ENCODE peak calls at places on chromosome 6, in nine cellular contexts. Q, W, F, E, D, Z, C, S and G are unnamed samples.

GRCh38 chr6:77292564-77293546 is 170.4 kb downstream of the HTR1B start:
- DNase-seq in F (no peak), S (no peak), D (no peak), W (no peak), Q (no peak), C (no peak), E (no peak), Z (no peak), G (no peak)

GRCh38 chr6:45038226-45038625 is 289.9 kb upstream of the RUNX2 start:
- DNase-seq in D (no peak), W (no peak), F (no peak), E (no peak), Z (no peak), S (no peak), Q (no peak), C (no peak), G (no peak)

GRCh38 chr6:44264154-44265002 is 973 bp downstream of the NFKBIE start:
- DNase-seq in C (peak; percentile 56), E (peak; percentile 58), W (no peak), D (no peak), Z (peak; percentile 89), Q (no peak), S (peak; percentile 68), F (no peak), G (peak; percentile 91)

GRCh38 chr6:107542170-107542569 is 52.3 kb downstream of the SOBP start:
- DNase-seq in C (no peak), E (no peak), Q (no peak), Z (no peak), D (no peak), S (no peak), W (no peak), F (no peak), G (no peak)

GRCh38 chr6:15779726-15780125 is 116.9 kb upstream of the DTNBP1 start:
- DNase-seq in F (no peak), S (no peak), D (no peak), C (no peak), E (no peak), Z (no peak), Q (no peak), W (no peak), G (no peak)

GRCh38 chr6:33702345-33702977 is 9.0 kb downstream of the UQCC2 start:
- DNase-seq in W (peak; percentile 56), E (peak; percentile 37), C (no peak), Z (peak; percentile 47), D (no peak), Q (peak; percentile 55), F (no peak), S (no peak), G (no peak)

GRCh38 chr6:42898891-42899361 is 16.9 kb upstream of the PTCRA start:
- DNase-seq in Q (peak; percentile 75), C (peak; percentile 63), S (peak; percentile 74), F (peak; percentile 35), D (peak; percentile 73), Z (peak; percentile 78), E (peak; percentile 79), W (peak; percentile 84), G (peak; percentile 58)

GRCh38 chr6:80725156-80725930 is 618.9 kb downstream of the BCKDHB start:
- DNase-seq in Z (no peak), F (no peak), S (no peak), D (no peak), E (no peak), C (no peak), W (no peak), Q (no peak), G (no peak)

GRCh38 chr6:21109421-21110178 is 484.0 kb upstream of the SOX4 start:
- DNase-seq in C (no peak), E (no peak), S (no peak), Z (no peak), F (no peak), W (no peak), D (no peak), Q (no peak), G (no peak)

GRCh38 chr6:134217110-134217509 is 100.8 kb downstream of the SGK1 start:
- DNase-seq in D (no peak), Q (no peak), W (no peak), S (no peak), F (no peak), Z (no peak), E (no peak), C (no peak), G (no peak)

GRCh38 chr6:117677553-117678131 is 2.4 kb downstream of the NUS1 start:
- DNase-seq in S (peak; percentile 47), E (peak; percentile 36), D (no peak), Q (no peak), C (peak; percentile 9), F (no peak), W (no peak), Z (no peak), G (peak; percentile 80)

GRCh38 chr6:56856036-56856580 is 98.8 kb upstream of the BEND6 start:
- DNase-seq in Q (no peak), Z (no peak), S (no peak), F (no peak), E (no peak), C (no peak), W (peak; percentile 51), D (no peak), G (no peak)